ENCODE peak calls at places on chromosome 1, in five cellular contexts. D, Q, F, P and O are unnamed samples.

GRCh38 chr1:15156807-15157380 is 3.3 kb downstream of the TMEM51 start:
- DNase-seq in F (no peak), Q (no peak), P (no peak), D (no peak), O (no peak)

GRCh38 chr1:228392111-228392936 is 14.3 kb downstream of the TRIM11 start:
- DNase-seq in D (no peak), Q (peak; percentile 43), F (no peak), P (no peak), O (no peak)

GRCh38 chr1:17046043-17046657 is 7.7 kb downstream of the SDHB start:
- DNase-seq in Q (peak; percentile 70), P (no peak), F (no peak), D (no peak), O (no peak)

GRCh38 chr1:16184557-16185303 is 27.7 kb downstream of the ARHGEF19 start:
- DNase-seq in D (no peak), P (no peak), Q (no peak), F (no peak), O (no peak)

GRCh38 chr1:229270547-229271447 is at the start of gene RAB4A:
- DNase-seq in D (peak; percentile 97), F (peak; percentile 65), P (peak; percentile 88), Q (peak; percentile 85), O (peak; percentile 87)

GRCh38 chr1:53826367-53826766 is 11.7 kb downstream of the NDC1 start:
- DNase-seq in Q (peak; percentile 31), D (no peak), P (no peak), F (no peak), O (no peak)

GRCh38 chr1:69290266-69290665 is 277.5 kb upstream of the LRRC7 start:
- DNase-seq in Q (peak; percentile 51), F (no peak), P (no peak), D (no peak), O (no peak)

GRCh38 chr1:236830116-236830515 is 35.0 kb downstream of the MTR start:
- DNase-seq in D (no peak), Q (no peak), P (no peak), F (no peak), O (no peak)

GRCh38 chr1:43564617-43565348 is 34.1 kb downstream of the PTPRF start:
- DNase-seq in D (no peak), Q (no peak), P (no peak), F (no peak), O (no peak)

GRCh38 chr1:214184992-214185391 is 96.0 kb upstream of the SMYD2 start:
- DNase-seq in P (no peak), D (no peak), Q (no peak), F (no peak), O (no peak)

GRCh38 chr1:157252473-157252872 is 114.3 kb upstream of the ETV3 start:
- DNase-seq in D (no peak), Q (no peak), P (no peak), F (no peak), O (no peak)

GRCh38 chr1:174964261-174964984 is 35.3 kb upstream of the CACYBP start:
- DNase-seq in F (no peak), P (no peak), D (no peak), Q (peak; percentile 55), O (no peak)

GRCh38 chr1:24536391-24536840 is 19.5 kb upstream of the NCMAP start:
- DNase-seq in P (no peak), Q (peak; percentile 51), D (no peak), F (peak; percentile 42), O (peak; percentile 59)

GRCh38 chr1:212949771-212950170 is 570 bp upstream of the VASH2 start:
- DNase-seq in P (no peak), D (no peak), Q (no peak), F (no peak), O (no peak)

GRCh38 chr1:2255420-2256369 is 27.6 kb downstream of the SKI start:
- DNase-seq in Q (peak; percentile 87), F (peak; percentile 58), D (no peak), P (no peak), O (peak; percentile 58)

GRCh38 chr1:5892370-5892769 is 99.9 kb downstream of the NPHP4 start:
- DNase-seq in P (no peak), D (no peak), F (no peak), Q (no peak), O (no peak)

GRCh38 chr1:213884402-213884801 is 103.4 kb upstream of the PROX1 start:
- DNase-seq in F (no peak), P (no peak), Q (no peak), D (no peak), O (no peak)

GRCh38 chr1:91557039-91557690 is 56.5 kb downstream of the CDC7 start:
- DNase-seq in P (no peak), F (no peak), D (no peak), Q (no peak), O (no peak)